ENCODE peak calls at places on chromosomes 11 and 22, in nine cellular contexts. P is transverse colon, E is adrenal gland, N is lower leg skin, B is Peyer's patch, G is H54, J is A549, W is gastrocnemius medialis, O is HCT116. Z is an unnamed sample.
A peak's percentile ranks its signal among the peaks of the same experiment; 100 is the strongest.

GRCh38 chr22:31625661-31626426 is 36.2 kb downstream of the PISD start:
- DNase-seq in P (peak; percentile 33), E (peak; percentile 85), N (no peak), B (no peak), G (no peak), J (no peak), W (no peak), O (no peak), Z (peak; percentile 62)

GRCh38 chr11:74927496-74927895 is 21.4 kb downstream of the XRRA1 start:
- DNase-seq in P (no peak), E (no peak), N (no peak), B (no peak), G (no peak), J (no peak), W (no peak), O (no peak), Z (no peak)

GRCh38 chr11:128407962-128408361 is 179.4 kb downstream of the ETS1 start:
- DNase-seq in P (no peak), E (no peak), N (no peak), B (no peak), G (no peak), J (no peak), W (no peak), O (no peak), Z (no peak)

GRCh38 chr22:20957691-20958440 is 9.2 kb upstream of the AIFM3 start:
- DNase-seq in P (peak; percentile 82), E (no peak), N (no peak), B (peak; percentile 73), G (no peak), J (peak; percentile 80), W (no peak), O (no peak), Z (peak; percentile 33)

GRCh38 chr22:49586873-49587272 is 240.8 kb downstream of the BRD1 start:
- DNase-seq in P (peak; percentile 5), E (no peak), N (no peak), B (peak; percentile 43), G (no peak), J (no peak), W (no peak), O (no peak), Z (no peak)

GRCh38 chr11:12765428-12765827 is 91.2 kb downstream of the TEAD1 start:
- DNase-seq in P (no peak), E (no peak), N (no peak), B (no peak), G (no peak), J (no peak), W (no peak), O (no peak), Z (no peak)

GRCh38 chr22:41401781-41402648 is 20.3 kb downstream of the TEF start:
- DNase-seq in P (peak; percentile 87), E (peak; percentile 92), N (no peak), B (peak; percentile 85), G (peak; percentile 69), J (peak; percentile 43), W (no peak), O (no peak), Z (peak; percentile 95)

GRCh38 chr11:67483901-67484665 is 1.3 kb downstream of the AIP start:
- DNase-seq in P (peak; percentile 11), E (no peak), N (no peak), B (peak; percentile 56), G (no peak), J (no peak), W (no peak), O (no peak), Z (no peak)

GRCh38 chr22:27796829-27797792 is 4.4 kb downstream of the MN1 start:
- DNase-seq in P (no peak), E (no peak), N (no peak), B (no peak), G (no peak), J (no peak), W (no peak), O (no peak), Z (no peak)

GRCh38 chr11:102254047-102254446 is 63.2 kb upstream of the BIRC3 start:
- DNase-seq in P (no peak), E (no peak), N (no peak), B (no peak), G (no peak), J (peak; percentile 36), W (no peak), O (peak; percentile 46), Z (no peak)

GRCh38 chr11:26227311-26227710 is 104.6 kb upstream of the ANO3 start:
- DNase-seq in P (no peak), E (no peak), N (no peak), B (no peak), G (peak; percentile 2), J (peak; percentile 43), W (no peak), O (no peak), Z (no peak)

GRCh38 chr11:61488651-61489291 is 19.8 kb upstream of the LRRC10B start:
- DNase-seq in P (peak; percentile 77), E (peak; percentile 86), N (no peak), B (peak; percentile 54), G (no peak), J (no peak), W (peak; percentile 31), O (no peak), Z (peak; percentile 74)

GRCh38 chr22:48897959-48898358 is 929.7 kb downstream of the BRD1 start:
- DNase-seq in P (no peak), E (no peak), N (no peak), B (no peak), G (no peak), J (no peak), W (no peak), O (no peak), Z (no peak)

GRCh38 chr11:12088531-12088930 is 21.9 kb upstream of the MICAL2 start:
- DNase-seq in P (no peak), E (no peak), N (no peak), B (peak; percentile 32), G (no peak), J (no peak), W (no peak), O (no peak), Z (no peak)

GRCh38 chr11:78594814-78595213 is 20.1 kb upstream of the NARS2 start:
- DNase-seq in P (no peak), E (no peak), N (no peak), B (no peak), G (no peak), J (no peak), W (no peak), O (no peak), Z (no peak)

DNA sequence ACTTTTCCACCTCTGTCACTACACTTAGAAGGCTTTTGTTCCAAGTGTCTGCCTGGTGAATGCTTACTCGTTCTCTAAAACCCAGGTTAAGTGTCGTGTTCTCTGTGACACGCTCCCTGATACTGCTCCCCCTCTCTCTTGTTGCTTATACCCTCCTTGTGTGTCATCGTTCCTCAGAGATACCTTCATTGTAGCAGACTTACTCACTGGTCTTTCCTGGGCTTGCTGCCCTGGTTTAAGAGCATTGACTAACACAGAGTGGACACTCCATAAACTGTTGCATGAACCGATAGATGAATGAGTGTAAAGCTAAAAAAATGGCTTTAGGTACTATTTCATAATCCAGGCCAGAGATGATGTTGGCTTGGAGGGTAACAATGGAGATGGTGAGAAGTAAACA is 171.3 kb downstream of the GRIK4 start:
- DNase-seq in P (no peak), E (no peak), N (no peak), B (no peak), G (no peak), J (no peak), W (no peak), O (no peak), Z (no peak)
- TF ChIP-seq POLR2A in P (no peak), E (no peak), N (no peak), B (no peak), G (no peak), J (no peak), W (no peak), O (no peak), Z (no peak)

DNA sequence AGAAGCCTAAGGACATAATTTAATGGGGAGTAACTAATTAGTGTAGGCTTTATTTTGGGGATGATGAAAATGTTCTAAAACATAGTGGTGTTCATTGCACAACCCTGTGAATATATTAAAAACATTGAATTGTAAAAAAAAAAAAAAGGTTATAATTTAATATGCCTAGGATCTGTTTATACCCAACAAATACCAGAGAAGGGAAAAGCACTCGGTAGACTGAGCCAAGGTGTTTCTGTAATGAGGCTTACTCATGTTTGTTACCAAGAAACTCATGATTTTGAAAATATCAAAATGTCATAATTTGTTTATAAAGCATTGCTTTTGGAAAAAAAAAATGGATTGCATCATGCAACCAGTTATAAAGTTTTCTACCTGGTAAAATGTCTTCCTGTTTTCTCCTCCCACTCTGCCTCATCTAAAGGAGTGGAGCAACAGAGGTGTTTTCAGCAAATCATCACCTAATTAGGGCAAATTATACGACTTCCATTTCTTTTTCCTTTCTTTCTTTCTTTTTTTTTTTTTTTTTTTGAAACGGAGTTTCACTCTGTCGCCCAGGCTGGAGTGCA is 14.2 kb upstream of the EIF3M start:
- DNase-seq in P (no peak), E (no peak), N (no peak), B (no peak), G (no peak), J (no peak), W (no peak), O (no peak), Z (no peak)
- TF ChIP-seq POLR2A in P (no peak), E (no peak), N (no peak), B (no peak), G (no peak), J (no peak), W (no peak), O (no peak), Z (no peak)

DNA sequence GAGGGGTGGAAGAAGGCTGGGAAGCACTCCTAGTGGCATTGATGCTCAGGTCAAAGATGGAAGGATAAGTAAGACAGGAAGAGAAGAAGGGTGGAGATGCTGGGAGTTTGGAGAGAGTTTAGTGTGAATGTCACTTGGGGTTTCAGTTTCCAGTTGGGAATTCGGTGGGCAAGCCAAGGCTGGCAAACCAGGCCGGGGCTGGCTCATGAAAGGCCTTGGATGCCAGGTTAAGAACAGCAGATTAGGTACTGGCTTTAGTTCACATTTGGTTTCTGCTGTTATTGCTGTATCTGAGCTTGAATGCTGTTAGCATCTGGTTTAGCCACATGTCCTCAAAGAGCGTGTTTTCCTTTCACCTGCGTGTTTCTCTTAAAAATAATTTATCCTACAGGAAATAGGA is 69.6 kb downstream of the BLID start:
- DNase-seq in P (no peak), E (no peak), N (no peak), B (no peak), G (no peak), J (no peak), W (no peak), O (no peak), Z (no peak)
- TF ChIP-seq POLR2A in P (no peak), E (no peak), N (no peak), B (no peak), G (no peak), J (no peak), W (no peak), O (no peak), Z (no peak)

DNA sequence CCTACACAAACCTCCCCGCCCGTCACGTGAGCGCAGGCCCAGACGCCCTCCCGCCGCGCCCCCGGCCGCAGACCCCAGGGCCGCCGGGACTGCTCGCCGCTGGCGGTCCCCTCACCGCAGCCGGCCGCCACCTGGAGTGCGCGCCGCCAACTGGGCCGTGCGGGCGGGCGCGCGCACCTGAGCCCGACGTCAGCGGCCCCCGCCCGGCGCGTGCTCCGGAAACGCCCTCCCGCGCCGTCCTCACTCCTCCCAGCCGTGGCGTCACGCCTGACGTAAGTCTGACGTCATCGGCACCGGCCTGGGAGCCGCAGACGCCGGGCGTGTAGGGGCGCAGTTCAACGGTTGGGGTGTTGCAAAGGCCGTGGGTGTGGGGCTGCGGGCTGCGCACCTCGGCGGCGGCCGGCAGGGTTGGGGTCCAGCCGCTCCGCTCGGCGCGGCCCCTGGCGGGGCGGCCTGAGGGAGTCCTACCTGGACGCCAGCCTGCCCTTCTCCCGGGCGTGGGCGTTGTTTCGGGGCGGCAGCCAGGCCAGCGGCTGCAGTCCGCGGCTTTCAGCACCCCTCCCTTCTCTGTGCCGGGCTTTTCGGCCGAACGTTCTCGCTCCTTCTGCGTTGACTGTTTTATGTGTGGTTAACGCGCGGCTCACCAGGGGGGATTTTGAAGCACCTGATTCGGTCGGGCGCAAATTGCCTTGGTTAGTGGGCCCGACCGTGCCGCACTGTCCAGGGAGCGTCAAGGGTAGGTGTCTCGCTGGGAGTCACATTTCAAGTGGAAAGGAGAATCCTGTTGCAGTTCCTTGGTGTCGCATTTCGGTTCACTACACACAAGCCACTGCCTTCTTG is at the start of gene JOSD1:
- DNase-seq in P (peak; percentile 98), E (peak; percentile 96), N (peak; percentile 95), B (peak; percentile 99), G (peak; percentile 68), J (peak; percentile 95), W (peak; percentile 87), O (peak; percentile 87), Z (peak; percentile 98)
- TF ChIP-seq POLR2A in P (peak; percentile 89), E (peak; percentile 94), N (peak; percentile 71), B (peak; percentile 98), G (peak; percentile 71), J (peak; percentile 72), W (peak; percentile 100), O (peak; percentile 91), Z (peak; percentile 60)